ENCODE peak calls at places on chromosome 9, in seven cellular contexts. One of them, this sample, is unnamed.

GRCh38 chr9:107215381-107215780 is 67.7 kb upstream of the RAD23B start:
- DNase-seq in left ventricle myocardium inferior: no peak
- DNase-seq in lower leg skin: no peak
- DNase-seq in psoas muscle: no peak
- DNase-seq in astrocyte: peak
- DNase-seq in AG10803: peak
- DNase-seq in suprapubic skin: no peak
- DNase-seq in this sample: no peak

GRCh38 chr9:71681104-71681707 is 87.1 kb downstream of the CEMIP2 start:
- DNase-seq in left ventricle myocardium inferior: no peak
- DNase-seq in lower leg skin: no peak
- DNase-seq in psoas muscle: no peak
- DNase-seq in astrocyte: peak
- DNase-seq in AG10803: peak
- DNase-seq in suprapubic skin: no peak
- DNase-seq in this sample: no peak

GRCh38 chr9:2336055-2336454 is 285.5 kb upstream of the VLDLR start:
- DNase-seq in left ventricle myocardium inferior: no peak
- DNase-seq in lower leg skin: no peak
- DNase-seq in psoas muscle: no peak
- DNase-seq in astrocyte: no peak
- DNase-seq in AG10803: peak
- DNase-seq in suprapubic skin: no peak
- DNase-seq in this sample: peak

GRCh38 chr9:96169488-96169887 is 132.5 kb downstream of the HSD17B3 start:
- DNase-seq in left ventricle myocardium inferior: no peak
- DNase-seq in lower leg skin: no peak
- DNase-seq in psoas muscle: no peak
- DNase-seq in astrocyte: no peak
- DNase-seq in AG10803: peak
- DNase-seq in suprapubic skin: no peak
- DNase-seq in this sample: no peak

GRCh38 chr9:112569186-112569585 is 82.6 kb downstream of the KIAA1958 start:
- DNase-seq in left ventricle myocardium inferior: no peak
- DNase-seq in lower leg skin: no peak
- DNase-seq in psoas muscle: no peak
- DNase-seq in astrocyte: peak
- DNase-seq in AG10803: peak
- DNase-seq in suprapubic skin: no peak
- DNase-seq in this sample: no peak

GRCh38 chr9:126528111-126528510 is 85.6 kb upstream of the LMX1B start:
- DNase-seq in left ventricle myocardium inferior: no peak
- DNase-seq in lower leg skin: no peak
- DNase-seq in psoas muscle: no peak
- DNase-seq in astrocyte: no peak
- DNase-seq in AG10803: no peak
- DNase-seq in suprapubic skin: no peak
- DNase-seq in this sample: no peak

GRCh38 chr9:100714372-100715099 is 136.7 kb downstream of the CAVIN4 start:
- DNase-seq in left ventricle myocardium inferior: peak
- DNase-seq in lower leg skin: peak
- DNase-seq in psoas muscle: peak
- DNase-seq in astrocyte: peak
- DNase-seq in AG10803: peak
- DNase-seq in suprapubic skin: no peak
- DNase-seq in this sample: peak

GRCh38 chr9:131612851-131613250 is 67.5 kb downstream of the PRRT1B start:
- DNase-seq in left ventricle myocardium inferior: no peak
- DNase-seq in lower leg skin: no peak
- DNase-seq in psoas muscle: no peak
- DNase-seq in astrocyte: no peak
- DNase-seq in AG10803: no peak
- DNase-seq in suprapubic skin: no peak
- DNase-seq in this sample: no peak

GRCh38 chr9:127049044-127049443 is 73.4 kb downstream of the ANGPTL2 start:
- DNase-seq in left ventricle myocardium inferior: no peak
- DNase-seq in lower leg skin: peak
- DNase-seq in psoas muscle: no peak
- DNase-seq in astrocyte: peak
- DNase-seq in AG10803: peak
- DNase-seq in suprapubic skin: peak
- DNase-seq in this sample: peak

GRCh38 chr9:27491164-27491563 is 32.9 kb upstream of the IFNK start:
- DNase-seq in left ventricle myocardium inferior: no peak
- DNase-seq in lower leg skin: no peak
- DNase-seq in psoas muscle: no peak
- DNase-seq in astrocyte: no peak
- DNase-seq in AG10803: peak
- DNase-seq in suprapubic skin: no peak
- DNase-seq in this sample: no peak

GRCh38 chr9:76818271-76818670 is 54.0 kb downstream of the PCA3 start:
- DNase-seq in left ventricle myocardium inferior: peak
- DNase-seq in lower leg skin: peak
- DNase-seq in psoas muscle: peak
- DNase-seq in astrocyte: peak
- DNase-seq in AG10803: peak
- DNase-seq in suprapubic skin: peak
- DNase-seq in this sample: no peak

GRCh38 chr9:115596743-115597080 is 478.8 kb upstream of the TNC start:
- DNase-seq in left ventricle myocardium inferior: no peak
- DNase-seq in lower leg skin: no peak
- DNase-seq in psoas muscle: no peak
- DNase-seq in astrocyte: peak
- DNase-seq in AG10803: no peak
- DNase-seq in suprapubic skin: no peak
- DNase-seq in this sample: no peak

GRCh38 chr9:115595951-115596742 is 478.2 kb upstream of the TNC start:
- DNase-seq in left ventricle myocardium inferior: no peak
- DNase-seq in lower leg skin: no peak
- DNase-seq in psoas muscle: no peak
- DNase-seq in astrocyte: peak
- DNase-seq in AG10803: peak
- DNase-seq in suprapubic skin: no peak
- DNase-seq in this sample: no peak

GRCh38 chr9:115593587-115594091 is 475.7 kb upstream of the TNC start:
- DNase-seq in left ventricle myocardium inferior: no peak
- DNase-seq in lower leg skin: no peak
- DNase-seq in psoas muscle: no peak
- DNase-seq in astrocyte: no peak
- DNase-seq in AG10803: peak
- DNase-seq in suprapubic skin: no peak
- DNase-seq in this sample: peak

GRCh38 chr9:115594551-115594950 is 476.6 kb upstream of the TNC start:
- DNase-seq in left ventricle myocardium inferior: no peak
- DNase-seq in lower leg skin: no peak
- DNase-seq in psoas muscle: no peak
- DNase-seq in astrocyte: no peak
- DNase-seq in AG10803: peak
- DNase-seq in suprapubic skin: no peak
- DNase-seq in this sample: no peak

GRCh38 chr9:115597330-115597729 is 479.4 kb upstream of the TNC start:
- DNase-seq in left ventricle myocardium inferior: no peak
- DNase-seq in lower leg skin: no peak
- DNase-seq in psoas muscle: no peak
- DNase-seq in astrocyte: no peak
- DNase-seq in AG10803: no peak
- DNase-seq in suprapubic skin: no peak
- DNase-seq in this sample: no peak
- H3K4me3 ChIP-seq in left ventricle myocardium inferior: no peak
- H3K4me3 ChIP-seq in lower leg skin: no peak
- H3K4me3 ChIP-seq in psoas muscle: no peak
- H3K4me3 ChIP-seq in astrocyte: peak
- H3K4me3 ChIP-seq in AG10803: peak
- H3K4me3 ChIP-seq in suprapubic skin: no peak
- H3K4me3 ChIP-seq in this sample: no peak

DNA sequence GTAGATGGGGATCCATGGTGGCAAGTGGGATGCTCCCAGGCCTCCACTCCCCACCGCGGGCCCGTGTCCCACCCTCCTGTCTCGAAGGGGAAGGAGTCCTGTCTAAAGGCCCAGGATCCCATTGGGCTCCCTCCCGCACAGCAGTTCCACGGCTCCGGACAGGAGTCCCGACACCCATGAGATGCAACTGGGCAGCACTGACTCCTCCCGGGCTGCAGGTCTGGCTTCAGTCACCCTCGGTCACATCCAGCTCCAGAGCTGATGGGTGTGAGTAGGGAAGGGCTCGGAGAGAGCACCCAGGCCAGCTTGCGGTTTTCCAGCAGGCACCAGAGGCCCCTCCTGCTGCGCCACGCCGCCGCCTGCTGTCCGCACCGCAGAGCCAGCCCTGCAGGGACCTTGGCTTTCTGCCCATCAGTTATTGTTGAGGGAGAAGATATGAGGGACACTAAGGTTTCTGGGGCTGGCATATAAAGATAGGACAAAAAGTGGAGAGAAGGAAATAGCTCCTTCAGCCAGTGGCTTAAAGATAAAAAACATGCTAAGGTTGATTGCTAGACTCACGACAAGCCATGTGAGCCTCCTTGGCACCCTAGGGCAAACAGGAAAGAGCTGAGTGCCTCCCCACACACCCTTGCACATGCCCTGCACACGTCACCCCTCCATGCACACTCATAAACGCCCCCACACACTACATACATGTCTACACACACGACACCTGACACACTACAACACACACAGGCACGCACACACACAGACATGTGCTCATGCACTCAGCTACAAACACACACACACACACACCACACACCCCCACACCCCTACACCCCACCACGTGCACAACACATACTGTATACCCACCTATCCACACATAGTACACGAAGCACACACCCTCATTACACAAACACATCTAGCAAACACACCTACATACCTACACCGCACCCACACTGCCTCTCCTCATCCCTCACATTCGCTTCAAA is 79.0 kb downstream of the AK8 start:
- DNase-seq in left ventricle myocardium inferior: no peak
- DNase-seq in lower leg skin: no peak
- DNase-seq in psoas muscle: no peak
- DNase-seq in astrocyte: no peak
- DNase-seq in AG10803: no peak
- DNase-seq in suprapubic skin: no peak
- DNase-seq in this sample: no peak
- H3K4me3 ChIP-seq in left ventricle myocardium inferior: no peak
- H3K4me3 ChIP-seq in lower leg skin: no peak
- H3K4me3 ChIP-seq in psoas muscle: no peak
- H3K4me3 ChIP-seq in astrocyte: no peak
- H3K4me3 ChIP-seq in AG10803: no peak
- H3K4me3 ChIP-seq in suprapubic skin: no peak
- H3K4me3 ChIP-seq in this sample: no peak

GRCh38 chr9:110807956-110808598 is 139.5 kb downstream of the MUSK start:
- DNase-seq in left ventricle myocardium inferior: no peak
- DNase-seq in lower leg skin: no peak
- DNase-seq in psoas muscle: no peak
- DNase-seq in astrocyte: peak
- DNase-seq in AG10803: no peak
- DNase-seq in suprapubic skin: no peak
- DNase-seq in this sample: no peak

GRCh38 chr9:110809038-110809595 is 140.5 kb downstream of the MUSK start:
- DNase-seq in left ventricle myocardium inferior: no peak
- DNase-seq in lower leg skin: no peak
- DNase-seq in psoas muscle: no peak
- DNase-seq in astrocyte: no peak
- DNase-seq in AG10803: no peak
- DNase-seq in suprapubic skin: no peak
- DNase-seq in this sample: no peak

GRCh38 chr9:110814159-110814558 is 145.6 kb downstream of the MUSK start:
- DNase-seq in left ventricle myocardium inferior: no peak
- DNase-seq in lower leg skin: no peak
- DNase-seq in psoas muscle: no peak
- DNase-seq in astrocyte: no peak
- DNase-seq in AG10803: no peak
- DNase-seq in suprapubic skin: no peak
- DNase-seq in this sample: no peak

GRCh38 chr9:110810251-110810976 is 141.8 kb downstream of the MUSK start:
- DNase-seq in left ventricle myocardium inferior: no peak
- DNase-seq in lower leg skin: no peak
- DNase-seq in psoas muscle: no peak
- DNase-seq in astrocyte: no peak
- DNase-seq in AG10803: no peak
- DNase-seq in suprapubic skin: no peak
- DNase-seq in this sample: no peak

DNA sequence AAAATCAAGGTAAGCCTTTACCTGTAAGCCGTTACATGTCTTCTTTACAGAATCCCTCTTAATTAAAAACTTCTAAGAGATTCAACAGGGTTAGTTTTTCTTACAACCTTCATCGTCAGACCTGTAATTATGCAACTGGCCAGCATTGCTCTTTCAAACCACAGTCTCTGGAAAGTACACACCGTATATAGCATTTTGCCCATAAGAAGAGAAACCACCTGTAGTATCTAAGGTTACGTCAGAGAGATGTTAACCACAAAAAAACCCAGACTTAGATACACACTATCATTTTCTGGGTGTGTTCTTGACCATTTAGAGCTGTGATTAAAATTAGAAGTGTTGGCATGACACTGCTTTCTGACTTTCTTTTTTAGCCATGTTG is 140.0 kb downstream of the MUSK start:
- DNase-seq in left ventricle myocardium inferior: no peak
- DNase-seq in lower leg skin: no peak
- DNase-seq in psoas muscle: no peak
- DNase-seq in astrocyte: no peak
- DNase-seq in AG10803: no peak
- DNase-seq in suprapubic skin: no peak
- DNase-seq in this sample: no peak
- H3K4me3 ChIP-seq in left ventricle myocardium inferior: no peak
- H3K4me3 ChIP-seq in lower leg skin: no peak
- H3K4me3 ChIP-seq in psoas muscle: no peak
- H3K4me3 ChIP-seq in astrocyte: no peak
- H3K4me3 ChIP-seq in AG10803: no peak
- H3K4me3 ChIP-seq in suprapubic skin: no peak
- H3K4me3 ChIP-seq in this sample: no peak

DNA sequence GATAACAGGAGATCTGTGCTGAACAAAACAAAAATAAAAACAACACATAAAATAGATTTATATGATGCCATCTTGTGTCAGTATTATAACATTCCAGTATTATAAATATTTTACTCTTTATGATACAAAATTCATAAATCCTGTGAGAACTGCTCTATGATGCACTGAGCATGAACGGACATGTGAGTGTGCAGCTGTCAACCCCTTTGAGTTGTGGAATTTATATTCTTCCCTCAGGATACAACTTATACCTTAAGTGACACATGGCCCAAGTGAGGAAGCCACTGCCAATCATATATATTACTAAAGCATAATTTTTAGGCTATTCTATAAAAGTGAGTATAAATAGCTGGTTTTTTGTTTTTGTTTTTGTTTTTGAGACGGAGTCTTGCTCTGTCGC is 116.0 kb upstream of the OR13F1 start:
- DNase-seq in left ventricle myocardium inferior: no peak
- DNase-seq in lower leg skin: no peak
- DNase-seq in psoas muscle: no peak
- DNase-seq in astrocyte: no peak
- DNase-seq in AG10803: no peak
- DNase-seq in suprapubic skin: no peak
- DNase-seq in this sample: no peak
- H3K4me3 ChIP-seq in left ventricle myocardium inferior: no peak
- H3K4me3 ChIP-seq in lower leg skin: no peak
- H3K4me3 ChIP-seq in psoas muscle: no peak
- H3K4me3 ChIP-seq in astrocyte: no peak
- H3K4me3 ChIP-seq in AG10803: no peak
- H3K4me3 ChIP-seq in suprapubic skin: no peak
- H3K4me3 ChIP-seq in this sample: no peak

GRCh38 chr9:137304383-137305059 is 2.5 kb upstream of the NRARP start:
- DNase-seq in left ventricle myocardium inferior: peak
- DNase-seq in lower leg skin: no peak
- DNase-seq in psoas muscle: no peak
- DNase-seq in astrocyte: no peak
- DNase-seq in AG10803: no peak
- DNase-seq in suprapubic skin: peak
- DNase-seq in this sample: no peak
- H3K4me3 ChIP-seq in left ventricle myocardium inferior: peak
- H3K4me3 ChIP-seq in lower leg skin: no peak
- H3K4me3 ChIP-seq in psoas muscle: peak
- H3K4me3 ChIP-seq in astrocyte: no peak
- H3K4me3 ChIP-seq in AG10803: no peak
- H3K4me3 ChIP-seq in suprapubic skin: peak
- H3K4me3 ChIP-seq in this sample: no peak

This sample was measured in Jurkat, Clone E6-1.